ENCODE peak calls at places on chromosomes 6 and 20, in six cellular contexts. I is HL-60, Q is T follicular helper cell, C is T-helper 1 cell, Y is fibroblast of the aortic adventitia, T is GM19239. W is an unnamed sample.

GRCh38 chr6:6820688-6821238 is 232.2 kb downstream of the LY86 start:
- DNase-seq in I (no peak), Q (no peak), C (no peak), Y (no peak), T (no peak), W (no peak)

GRCh38 chr6:112008482-112008881 is 45.4 kb upstream of the CCN6 start:
- DNase-seq in I (no peak), Q (no peak), C (no peak), Y (no peak), T (no peak), W (no peak)

GRCh38 chr6:64280569-64280968 is 645.0 kb downstream of the PHF3 start:
- DNase-seq in I (no peak), Q (no peak), C (no peak), Y (peak), T (no peak), W (no peak)

GRCh38 chr20:13262701-13263335 is 41.7 kb downstream of the ISM1 start:
- DNase-seq in I (no peak), Q (no peak), C (no peak), Y (no peak), T (no peak), W (no peak)

GRCh38 chr6:8131265-8131897 is 29.0 kb upstream of the EEF1E1 start:
- DNase-seq in I (peak), Q (peak), C (no peak), Y (peak), T (no peak), W (no peak)

GRCh38 chr6:68343901-68344300 is 291.2 kb upstream of the ADGRB3 start:
- DNase-seq in I (peak), Q (no peak), C (no peak), Y (peak), T (no peak), W (no peak)

GRCh38 chr20:14860410-14860814 is 523.0 kb upstream of the FLRT3 start:
- DNase-seq in I (no peak), Q (no peak), C (no peak), Y (no peak), T (no peak), W (no peak)

GRCh38 chr6:135637701-135638100 is 140.2 kb upstream of the AHI1 start:
- DNase-seq in I (no peak), Q (no peak), C (no peak), Y (peak), T (no peak), W (no peak)

GRCh38 chr6:159068904-159069578 is 24.2 kb upstream of the TAGAP start:
- DNase-seq in I (peak), Q (no peak), C (no peak), Y (no peak), T (no peak), W (no peak)

GRCh38 chr20:10603971-10604864 is 69.6 kb downstream of the JAG1 start:
- DNase-seq in I (no peak), Q (no peak), C (no peak), Y (peak), T (no peak), W (no peak)

GRCh38 chr6:112691289-112691688 is 344.2 kb downstream of the RFPL4B start:
- DNase-seq in I (no peak), Q (no peak), C (no peak), Y (peak), T (no peak), W (no peak)

GRCh38 chr6:131317516-131317915 is 182.2 kb downstream of the AKAP7 start:
- DNase-seq in I (no peak), Q (no peak), C (no peak), Y (peak), T (no peak), W (no peak)

GRCh38 chr6:82801083-82801482 is 264.6 kb downstream of the UBE3D start:
- DNase-seq in I (no peak), Q (no peak), C (no peak), Y (no peak), T (no peak), W (no peak)

GRCh38 chr20:44904377-44904776 is 5.5 kb upstream of the PABPC1L start:
- DNase-seq in I (no peak), Q (no peak), C (no peak), Y (no peak), T (no peak), W (no peak)

GRCh38 chr6:21935561-21936028 is 342.0 kb downstream of the SOX4 start:
- DNase-seq in I (peak), Q (no peak), C (no peak), Y (peak), T (peak), W (no peak)

GRCh38 chr6:7112741-7113313 is 5.1 kb downstream of the RREB1 start:
- DNase-seq in I (peak), Q (peak), C (no peak), Y (no peak), T (no peak), W (peak)

GRCh38 chr20:1377984-1378742 is 14.7 kb downstream of the FKBP1A start:
- DNase-seq in I (no peak), Q (no peak), C (no peak), Y (peak), T (no peak), W (no peak)

GRCh38 chr6:170039156-170040114 is 251.4 kb downstream of the DLL1 start:
- DNase-seq in I (no peak), Q (no peak), C (no peak), Y (no peak), T (no peak), W (no peak)

GRCh38 chr6:1535295-1535694 is 74.4 kb upstream of the FOXC1 start:
- DNase-seq in I (no peak), Q (peak), C (no peak), Y (peak), T (no peak), W (no peak)

GRCh38 chr20:9392892-9393857 is 121.2 kb upstream of the LAMP5 start:
- DNase-seq in I (peak), Q (no peak), C (no peak), Y (peak), T (no peak), W (no peak)

GRCh38 chr6:147390909-147391536 is 117.5 kb upstream of the SAMD5 start:
- DNase-seq in I (no peak), Q (no peak), C (no peak), Y (no peak), T (no peak), W (no peak)

GRCh38 chr6:165662671-165663282 is at the start of gene PDE10A:
- DNase-seq in I (no peak), Q (no peak), C (no peak), Y (peak), T (peak), W (no peak)

GRCh38 chr6:166304106-166304505 is 4.1 kb downstream of the PRR18 start:
- DNase-seq in I (no peak), Q (no peak), C (no peak), Y (no peak), T (no peak), W (no peak)

GRCh38 chr20:20498081-20498861 is 130.4 kb downstream of the INSM1 start:
- DNase-seq in I (no peak), Q (no peak), C (no peak), Y (peak), T (no peak), W (no peak)

GRCh38 chr20:24102290-24102689 is 113.7 kb upstream of the GGTLC1 start:
- DNase-seq in I (peak), Q (no peak), C (no peak), Y (no peak), T (no peak), W (no peak)

GRCh38 chr6:101830501-101831031 is 437.1 kb downstream of the GRIK2 start:
- DNase-seq in I (no peak), Q (no peak), C (no peak), Y (peak), T (no peak), W (no peak)

GRCh38 chr20:62605996-62606395 is 36.3 kb upstream of the SLCO4A1 start:
- DNase-seq in I (peak), Q (no peak), C (no peak), Y (peak), T (no peak), W (no peak)

GRCh38 chr6:37365791-37366190 is 12.0 kb downstream of the RNF8 start:
- DNase-seq in I (no peak), Q (no peak), C (no peak), Y (peak), T (no peak), W (no peak)

GRCh38 chr6:114315841-114316595 is 26.8 kb downstream of the HS3ST5 start:
- DNase-seq in I (no peak), Q (no peak), C (no peak), Y (no peak), T (no peak), W (no peak)

GRCh38 chr20:38001173-38001875 is 31.9 kb downstream of the TTI1 start:
- DNase-seq in I (no peak), Q (no peak), C (no peak), Y (peak), T (no peak), W (no peak)